ENCODE peak calls at places on chromosome 13, in seven cellular contexts. E is body of pancreas; D is CD4-positive, CD25-positive, alpha-beta regulatory T cell; Q is psoas muscle; G is heart left ventricle; N is lower lobe of right lung; W is WERI-Rb-1. V is an unnamed sample.

GRCh38 chr13:37995052-37995451 is 125.5 kb upstream of the TRPC4 start:
- DNase-seq in E (no peak), G (no peak), Q (no peak), D (no peak), N (no peak), W (no peak), V (no peak)

GRCh38 chr13:97946951-97947588 is 6.4 kb upstream of the IPO5 start:
- DNase-seq in N (no peak), W (no peak), D (no peak), E (no peak), Q (no peak), G (no peak), V (peak; percentile 77)

GRCh38 chr13:109703250-109703649 is 83.1 kb downstream of the IRS2 start:
- DNase-seq in N (no peak), Q (no peak), G (no peak), W (no peak), E (no peak), D (no peak), V (no peak)

GRCh38 chr13:44128522-44128921 is 245.1 kb upstream of the SERP2 start:
- DNase-seq in W (no peak), E (no peak), G (peak; percentile 44), D (no peak), N (no peak), Q (peak; percentile 79), V (no peak)

GRCh38 chr13:93635687-93636086 is 409.1 kb downstream of the GPC6 start:
- DNase-seq in D (no peak), Q (no peak), G (no peak), E (no peak), N (no peak), W (no peak), V (peak; percentile 31)

GRCh38 chr13:41564046-41564445 is 106.7 kb downstream of the RGCC start:
- DNase-seq in N (no peak), D (no peak), W (no peak), E (no peak), G (no peak), Q (no peak), V (no peak)

GRCh38 chr13:110912651-110913051 is 2.2 kb downstream of the ANKRD10 start:
- DNase-seq in N (no peak), G (no peak), W (no peak), Q (peak; percentile 62), D (no peak), E (no peak), V (peak; percentile 36)

GRCh38 chr13:30846311-30846710 is 59.8 kb upstream of the MEDAG start:
- DNase-seq in E (no peak), N (no peak), Q (no peak), D (no peak), G (no peak), W (no peak), V (no peak)

GRCh38 chr13:22665531-22665930 is 515.2 kb upstream of the SGCG start:
- DNase-seq in D (no peak), N (no peak), W (no peak), G (no peak), E (no peak), Q (no peak), V (no peak)

GRCh38 chr13:73966331-73966730 is 167.9 kb downstream of the KLF12 start:
- DNase-seq in D (no peak), E (no peak), Q (no peak), N (no peak), G (no peak), W (no peak), V (no peak)

GRCh38 chr13:40377783-40378182 is 288.7 kb downstream of the FOXO1 start:
- DNase-seq in Q (no peak), N (no peak), E (no peak), G (no peak), W (no peak), D (no peak), V (peak; percentile 75)

GRCh38 chr13:33218020-33218419 is 67.5 kb downstream of the STARD13 start:
- DNase-seq in Q (no peak), N (no peak), E (no peak), G (no peak), D (no peak), W (no peak), V (no peak)

GRCh38 chr13:101544979-101545378 is 92.5 kb downstream of the ITGBL1 start:
- DNase-seq in N (no peak), Q (no peak), D (no peak), W (no peak), E (no peak), G (no peak), V (no peak)
- H3K4me3 ChIP-seq in N (no peak overlapping the region), Q (no peak overlapping the region), D (no peak overlapping the region), W (no peak overlapping the region), E (no peak overlapping the region), G (no peak overlapping the region), V (no peak overlapping the region)

GRCh38 chr13:112053744-112054615 is 13.0 kb upstream of the SOX1 start:
- DNase-seq in W (no peak), N (no peak), D (no peak), Q (no peak), G (no peak), E (no peak), V (no peak)

GRCh38 chr13:112055032-112055416 is 11.9 kb upstream of the SOX1 start:
- DNase-seq in D (no peak), W (no peak), N (no peak), E (no peak), Q (no peak), G (no peak), V (no peak)

GRCh38 chr13:112053167-112053743 is 13.7 kb upstream of the SOX1 start:
- DNase-seq in W (no peak), E (no peak), N (no peak), D (no peak), Q (no peak), G (no peak), V (no peak)

GRCh38 chr13:112054616-112055015 is 12.3 kb upstream of the SOX1 start:
- DNase-seq in D (no peak), N (no peak), E (no peak), Q (no peak), W (no peak), G (no peak), V (no peak)

GRCh38 chr13:112052213-112052612 is 14.7 kb upstream of the SOX1 start:
- DNase-seq in Q (no peak), G (no peak), N (no peak), W (no peak), E (no peak), D (no peak), V (no peak)
- H3K27me3 ChIP-seq in Q (peaks cover 9% of the 10 kb centered on the region), G (peaks cover 76% of the 10 kb centered on the region), N (peaks cover 95% of the 10 kb centered on the region), W (peaks cover 100% of the 10 kb centered on the region), E (peaks cover 4% of the 10 kb centered on the region), D (peaks cover 15% of the 10 kb centered on the region), V (peaks cover 60% of the 10 kb centered on the region)

GRCh38 chr13:77055158-77055557 is 28.2 kb upstream of the FBXL3 start:
- DNase-seq in E (no peak), Q (no peak), W (no peak), G (no peak), D (no peak), N (no peak), V (no peak)
- H3K36me3 ChIP-seq in E (no peaks in the 10 kb centered on the region), Q (peaks cover 3% of the 10 kb centered on the region), W (no peaks in the 10 kb centered on the region), G (peaks cover 94% of the 10 kb centered on the region), D (peaks cover 83% of the 10 kb centered on the region), N (peaks cover 95% of the 10 kb centered on the region), V (peaks cover 16% of the 10 kb centered on the region)

DNA sequence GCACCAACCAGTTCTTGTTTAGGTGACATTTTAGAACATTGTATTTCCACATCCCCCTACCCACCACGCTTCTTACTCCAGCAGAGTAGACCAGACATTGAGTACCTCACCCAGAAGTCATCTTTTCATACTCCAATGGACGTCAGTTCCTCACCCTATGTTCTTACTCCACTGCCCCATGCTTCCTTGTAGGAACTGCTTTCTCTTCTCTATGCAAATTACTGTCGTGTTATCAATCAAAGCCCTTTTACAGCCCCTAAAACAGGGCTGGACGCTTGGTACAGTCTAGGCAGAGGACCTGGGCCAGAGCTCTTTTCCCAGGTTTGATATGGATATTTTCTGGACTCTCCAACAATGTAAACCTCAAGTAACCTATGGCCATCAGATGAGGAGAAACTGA is 58.2 kb downstream of the USP12 start:
- DNase-seq in Q (no peak), G (no peak), D (no peak), W (no peak), E (no peak), N (no peak), V (no peak)
- H3K4me3 ChIP-seq in Q (no peak overlapping the region), G (no peak overlapping the region), D (no peak overlapping the region), W (no peak overlapping the region), E (no peak overlapping the region), N (no peak overlapping the region), V (no peak overlapping the region)

GRCh38 chr13:113356594-113356993 is 7.3 kb downstream of the GRTP1 start:
- DNase-seq in G (no peak), W (no peak), Q (peak; percentile 1), D (no peak), N (no peak), E (no peak), V (no peak)
- H3K27me3 ChIP-seq in G (no peaks in the 10 kb centered on the region), W (no peaks in the 10 kb centered on the region), Q (no peaks in the 10 kb centered on the region), D (peaks cover 14% of the 10 kb centered on the region), N (no peaks in the 10 kb centered on the region), E (no peaks in the 10 kb centered on the region), V (peaks cover 8% of the 10 kb centered on the region)

DNA sequence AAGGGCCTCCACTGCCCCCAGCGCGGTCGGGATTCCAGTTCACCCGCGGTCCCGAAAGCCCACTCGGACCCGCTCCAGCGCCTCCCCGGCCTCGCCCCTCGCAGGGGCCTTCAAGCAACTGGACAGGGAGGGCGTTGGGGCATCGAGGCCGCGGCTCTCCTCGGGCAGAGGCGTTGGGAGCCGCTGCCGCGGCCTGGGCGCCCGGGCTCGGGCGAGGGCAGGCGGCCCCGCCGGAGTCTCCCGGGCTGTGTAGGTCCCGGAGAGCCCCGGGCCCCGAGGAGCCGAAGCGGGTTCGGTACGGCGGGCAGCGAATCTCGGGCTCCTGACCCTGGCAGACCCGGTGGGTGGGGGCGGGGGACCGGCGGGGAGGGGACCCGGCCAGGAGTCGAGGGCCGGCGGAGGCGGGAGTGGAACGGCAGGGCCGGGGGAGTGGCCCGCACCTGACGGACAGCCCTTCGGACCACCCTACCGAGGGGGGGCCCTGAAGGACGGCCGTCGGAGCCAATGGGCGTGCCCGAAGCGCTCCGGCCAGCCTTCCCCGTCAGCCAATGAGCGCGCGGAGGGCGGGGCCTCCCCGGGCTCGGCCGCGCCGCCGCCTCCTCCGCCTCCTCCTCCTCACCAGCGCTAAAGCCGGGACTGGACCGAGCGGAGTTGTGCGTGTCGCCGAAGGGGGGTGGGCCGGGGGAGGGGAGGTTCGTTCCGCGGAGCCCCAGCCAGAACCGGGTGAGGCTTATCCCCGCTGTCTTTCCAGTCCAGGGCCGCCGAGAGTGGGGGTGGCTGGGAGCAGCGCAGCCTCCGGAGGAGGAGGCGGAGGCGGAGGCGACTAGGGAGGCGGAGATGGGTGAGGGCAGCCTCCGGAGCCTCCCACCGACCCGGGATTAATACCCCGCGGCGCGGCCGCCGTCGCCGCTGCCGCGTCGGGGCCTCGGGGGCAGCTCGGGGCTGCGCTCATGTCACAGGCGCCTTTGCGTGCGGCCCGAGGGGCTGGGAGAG is at the start of gene ZMYM2:
- DNase-seq in W (peak; percentile 99), Q (peak; percentile 100), E (peak; percentile 99), G (peak; percentile 100), D (peak; percentile 95), N (peak; percentile 99), V (peak; percentile 98)
- H3K36me3 ChIP-seq in W (peaks cover 38% of the 10 kb centered on the region), Q (no peaks in the 10 kb centered on the region), E (no peaks in the 10 kb centered on the region), G (peaks cover 19% of the 10 kb centered on the region), D (peaks cover 2% of the 10 kb centered on the region), N (peaks cover 3% of the 10 kb centered on the region), V (peaks cover 22% of the 10 kb centered on the region)

DNA sequence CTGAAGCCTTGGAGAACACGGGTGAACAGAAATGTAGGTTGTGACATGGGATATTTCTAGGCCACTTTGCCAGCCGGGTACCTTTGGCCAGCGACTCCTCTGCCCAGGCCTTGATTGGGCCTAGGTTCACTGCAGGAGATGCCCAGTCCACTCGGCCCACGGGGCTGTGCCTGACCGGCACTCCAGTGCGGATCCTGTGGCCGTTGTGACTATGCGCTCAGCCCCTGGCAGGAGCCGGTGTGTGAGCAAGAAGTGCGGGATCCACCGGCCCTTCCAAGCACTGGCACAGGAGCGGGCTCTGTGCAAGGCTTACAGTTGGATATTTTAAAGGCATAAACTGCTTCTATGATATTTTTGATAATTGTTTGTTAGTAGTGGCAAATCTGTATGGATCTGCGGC is 1042.5 kb upstream of the PCDH9 start:
- DNase-seq in G (no peak), D (no peak), N (no peak), Q (no peak), W (no peak), E (no peak), V (no peak)
- H3K4me3 ChIP-seq in G (no peak overlapping the region), D (no peak overlapping the region), N (no peak overlapping the region), Q (no peak overlapping the region), W (no peak overlapping the region), E (no peak overlapping the region), V (no peak overlapping the region)